ENCODE peak calls at places on chromosomes 2 and 18, in nine cellular contexts. B is cardiac fibroblast; N is A549; T is EL; I is activated CD8-positive, alpha-beta memory T cell treated with anti-CD3 and anti-CD28 coated beads, Interleukin-2, amount 50 U/mL, for 48 hours; H is iris pigment epithelial cell; R is NCI-H460; J is NCI-H82; O is T follicular helper cell. P is an unnamed sample.

GRCh38 chr18:37138456-37138855 is 309.5 kb downstream of the KIAA1328 start:
- DNase-seq in J (no peak), N (no peak), B (no peak), O (no peak), R (no peak), H (no peak), T (no peak), I (no peak), P (no peak)

GRCh38 chr2:8534729-8535397 is 147.0 kb upstream of the ID2 start:
- DNase-seq in R (no peak), B (no peak), O (no peak), J (no peak), N (no peak), H (peak; percentile 22), T (no peak), I (no peak), P (no peak)

GRCh38 chr2:117942551-117942950 is 71.3 kb downstream of the CCDC93 start:
- DNase-seq in N (no peak), H (no peak), J (no peak), B (no peak), O (no peak), I (no peak), T (peak; percentile 40), R (no peak), P (no peak)

GRCh38 chr18:58447342-58448190 is 181.3 kb downstream of the ALPK2 start:
- DNase-seq in N (no peak), T (peak; percentile 32), O (no peak), J (no peak), R (no peak), H (peak; percentile 26), I (no peak), B (no peak), P (no peak)

GRCh38 chr2:159604159-159604558 is 12.2 kb downstream of the BAZ2B start:
- DNase-seq in T (no peak), B (no peak), J (no peak), I (no peak), O (no peak), R (no peak), N (no peak), H (no peak), P (no peak)

GRCh38 chr2:27955762-27956161 is 65.2 kb downstream of the BABAM2 start:
- DNase-seq in O (no peak), J (no peak), N (no peak), I (no peak), B (peak; percentile 65), R (no peak), H (peak; percentile 38), T (no peak), P (no peak)

GRCh38 chr2:213246665-213247281 is 37.5 kb upstream of the SPAG16 start:
- DNase-seq in J (peak; percentile 72), T (peak; percentile 48), B (peak; percentile 76), R (peak; percentile 47), O (peak; percentile 38), H (peak; percentile 66), I (peak; percentile 65), N (no peak), P (peak; percentile 55)

GRCh38 chr2:79935771-79936657 is 368.5 kb downstream of the LRRTM1 start:
- DNase-seq in N (peak; percentile 9), H (peak; percentile 82), J (peak; percentile 81), B (peak; percentile 78), I (no peak), O (no peak), R (peak; percentile 72), T (peak; percentile 61), P (peak; percentile 84)

GRCh38 chr2:26363323-26363722 is 16.7 kb upstream of the ADGRF3 start:
- DNase-seq in H (peak; percentile 66), J (no peak), O (no peak), T (peak; percentile 47), B (peak; percentile 46), N (no peak), I (no peak), R (no peak), P (no peak)

GRCh38 chr18:59141294-59142068 is 1.8 kb downstream of the SEC11C start:
- DNase-seq in N (no peak), O (no peak), H (no peak), T (no peak), B (no peak), J (no peak), I (no peak), R (no peak), P (peak; percentile 70)

GRCh38 chr2:234980476-234981187 is 28.8 kb downstream of the SH3BP4 start:
- DNase-seq in B (no peak), N (no peak), I (no peak), J (no peak), H (peak; percentile 59), T (no peak), O (no peak), R (no peak), P (no peak)

GRCh38 chr2:180101846-180102245 is 94.7 kb upstream of the CWC22 start:
- DNase-seq in N (no peak), T (no peak), B (no peak), O (no peak), H (no peak), I (no peak), R (no peak), J (no peak), P (no peak)

GRCh38 chr2:51997571-51997970 is 965.6 kb upstream of the NRXN1 start:
- DNase-seq in J (peak; percentile 32), O (no peak), B (peak; percentile 40), N (no peak), H (no peak), R (no peak), T (no peak), I (no peak), P (peak; percentile 67)

GRCh38 chr18:11042247-11042646 is 107.1 kb downstream of the PIEZO2 start:
- DNase-seq in N (no peak), B (no peak), O (no peak), T (peak; percentile 17), R (no peak), H (peak; percentile 25), I (no peak), J (no peak), P (no peak)

GRCh38 chr2:177528341-177528740 is 135.8 kb downstream of the AGPS start:
- DNase-seq in I (no peak), T (no peak), O (no peak), H (no peak), R (no peak), B (no peak), J (no peak), N (no peak), P (no peak)

GRCh38 chr2:230319211-230319862 is 7.7 kb upstream of the SP140L start:
- DNase-seq in O (peak; percentile 55), T (no peak), R (no peak), N (no peak), I (peak; percentile 72), H (no peak), J (no peak), B (no peak), P (no peak)

GRCh38 chr2:172328103-172328835 is 99.1 kb upstream of the ITGA6 start:
- DNase-seq in T (no peak), N (no peak), O (no peak), R (no peak), H (no peak), B (no peak), I (no peak), J (no peak), P (peak; percentile 11)